ENCODE peak calls at places on chromosomes 7 and 10, in five cellular contexts. One of them, this sample, is unnamed.

GRCh38 chr10:629186-629998 is 60.1 kb downstream of the DIP2C start:
- DNase-seq in K562: no peak
- DNase-seq in HepG2: no peak
- DNase-seq in GM12878: no peak
- DNase-seq in A549: no peak
- DNase-seq in this sample: peak; percentile 30

GRCh38 chr10:8042032-8042863 is 12.2 kb upstream of the GATA3 start:
- DNase-seq in HepG2: no peak
- DNase-seq in GM12878: no peak
- DNase-seq in K562: no peak
- DNase-seq in A549: no peak
- DNase-seq in this sample: no peak

GRCh38 chr7:33067921-33068320 is 5.3 kb upstream of the NT5C3A start:
- DNase-seq in GM12878: no peak
- DNase-seq in A549: no peak
- DNase-seq in K562: no peak
- DNase-seq in HepG2: no peak
- DNase-seq in this sample: no peak

GRCh38 chr7:101934618-101935017 is 117.2 kb downstream of the CUX1 start:
- DNase-seq in A549: no peak
- DNase-seq in HepG2: no peak
- DNase-seq in GM12878: no peak
- DNase-seq in K562: no peak
- DNase-seq in this sample: no peak

GRCh38 chr10:48511855-48512191 is 93.0 kb downstream of the ARHGAP22 start:
- DNase-seq in K562: no peak
- DNase-seq in A549: no peak
- DNase-seq in GM12878: no peak
- DNase-seq in HepG2: no peak
- DNase-seq in this sample: peak; percentile 74

GRCh38 chr10:27506280-27506679 is 2.2 kb downstream of the RAB18 start:
- DNase-seq in HepG2: no peak
- DNase-seq in GM12878: no peak
- DNase-seq in K562: no peak
- DNase-seq in A549: no peak
- DNase-seq in this sample: peak; percentile 4

GRCh38 chr10:70357447-70358035 is 24.9 kb downstream of the LRRC20 start:
- DNase-seq in GM12878: no peak
- DNase-seq in HepG2: no peak
- DNase-seq in K562: no peak
- DNase-seq in A549: no peak
- DNase-seq in this sample: peak; percentile 38

GRCh38 chr10:971150-971542 is 17.1 kb upstream of the GTPBP4 start:
- DNase-seq in K562: no peak
- DNase-seq in HepG2: no peak
- DNase-seq in A549: no peak
- DNase-seq in GM12878: no peak
- DNase-seq in this sample: peak; percentile 75

GRCh38 chr10:114694062-114694461 is 36.0 kb upstream of the ABLIM1 start:
- DNase-seq in A549: no peak
- DNase-seq in HepG2: no peak
- DNase-seq in GM12878: no peak
- DNase-seq in K562: no peak
- DNase-seq in this sample: no peak

GRCh38 chr10:35041502-35041879 is 48.6 kb downstream of the CUL2 start:
- DNase-seq in K562: no peak
- DNase-seq in GM12878: no peak
- DNase-seq in HepG2: no peak
- DNase-seq in A549: no peak
- DNase-seq in this sample: peak; percentile 58

GRCh38 chr10:47364366-47364765 is 16.2 kb downstream of the RBP3 start:
- DNase-seq in GM12878: no peak
- DNase-seq in A549: no peak
- DNase-seq in HepG2: no peak
- DNase-seq in K562: no peak
- DNase-seq in this sample: no peak

GRCh38 chr7:25009271-25009670 is 29.3 kb upstream of the OSBPL3 start:
- DNase-seq in K562: no peak
- DNase-seq in A549: peak; percentile 36
- DNase-seq in HepG2: no peak
- DNase-seq in GM12878: no peak
- DNase-seq in this sample: peak; percentile 12

GRCh38 chr7:25012254-25012653 is 32.3 kb upstream of the OSBPL3 start:
- DNase-seq in A549: no peak
- DNase-seq in K562: no peak
- DNase-seq in HepG2: no peak
- DNase-seq in GM12878: no peak
- DNase-seq in this sample: no peak

DNA sequence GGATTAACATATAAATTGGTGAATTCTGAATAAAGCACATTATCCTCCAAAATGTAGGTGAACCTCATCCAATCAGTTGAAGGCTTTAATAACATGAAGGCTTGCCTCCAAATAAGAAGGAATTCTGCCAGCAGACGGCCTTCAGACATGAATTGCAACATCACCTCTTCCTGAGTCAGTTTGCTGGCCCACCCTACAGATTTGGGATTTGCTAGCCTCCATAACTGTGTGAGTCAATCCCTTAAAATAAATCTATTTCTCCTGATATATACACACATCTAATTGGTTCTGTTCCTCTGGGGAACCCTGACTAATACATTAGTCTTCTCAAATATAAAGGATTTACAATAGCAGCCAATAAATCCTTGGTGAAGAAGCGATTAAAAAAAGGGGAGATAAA is 34.8 kb upstream of the OSBPL3 start:
- DNase-seq in K562: no peak
- DNase-seq in GM12878: no peak
- DNase-seq in A549: peak; percentile 16
- DNase-seq in HepG2: no peak
- DNase-seq in this sample: no peak
- TF ChIP-seq MYC in K562: no peak
- TF ChIP-seq MYC in GM12878: no peak
- TF ChIP-seq MYC in A549: no peak
- TF ChIP-seq MYC in HepG2: no peak
- TF ChIP-seq MYC in this sample: no peak

GRCh38 chr7:8149222-8149621 is 112.7 kb downstream of the ICA1 start:
- DNase-seq in HepG2: no peak
- DNase-seq in K562: no peak
- DNase-seq in GM12878: no peak
- DNase-seq in A549: no peak
- DNase-seq in this sample: peak; percentile 48
- TF ChIP-seq MYC in HepG2: no peak
- TF ChIP-seq MYC in K562: no peak
- TF ChIP-seq MYC in GM12878: no peak
- TF ChIP-seq MYC in A549: no peak
- TF ChIP-seq MYC in this sample: no peak

GRCh38 chr10:82267465-82267864 is 392.5 kb downstream of the NRG3 start:
- DNase-seq in K562: no peak
- DNase-seq in A549: no peak
- DNase-seq in GM12878: no peak
- DNase-seq in HepG2: no peak
- DNase-seq in this sample: no peak
- TF ChIP-seq MYC in K562: no peak
- TF ChIP-seq MYC in A549: no peak
- TF ChIP-seq MYC in GM12878: no peak
- TF ChIP-seq MYC in HepG2: no peak
- TF ChIP-seq MYC in this sample: no peak

GRCh38 chr7:150341263-150342118 is at the start of gene RARRES2:
- DNase-seq in GM12878: no peak
- DNase-seq in K562: no peak
- DNase-seq in HepG2: peak; percentile 49
- DNase-seq in A549: no peak
- DNase-seq in this sample: no peak
- TF ChIP-seq MYC in GM12878: no peak
- TF ChIP-seq MYC in K562: no peak
- TF ChIP-seq MYC in HepG2: peak; percentile 1
- TF ChIP-seq MYC in A549: no peak
- TF ChIP-seq MYC in this sample: no peak

GRCh38 chr10:132891994-132892393 is 50.4 kb downstream of the CFAP46 start:
- DNase-seq in HepG2: no peak
- DNase-seq in GM12878: no peak
- DNase-seq in A549: no peak
- DNase-seq in K562: no peak
- DNase-seq in this sample: no peak
- TF ChIP-seq MYC in HepG2: no peak
- TF ChIP-seq MYC in GM12878: no peak
- TF ChIP-seq MYC in A549: no peak
- TF ChIP-seq MYC in K562: no peak
- TF ChIP-seq MYC in this sample: no peak

DNA sequence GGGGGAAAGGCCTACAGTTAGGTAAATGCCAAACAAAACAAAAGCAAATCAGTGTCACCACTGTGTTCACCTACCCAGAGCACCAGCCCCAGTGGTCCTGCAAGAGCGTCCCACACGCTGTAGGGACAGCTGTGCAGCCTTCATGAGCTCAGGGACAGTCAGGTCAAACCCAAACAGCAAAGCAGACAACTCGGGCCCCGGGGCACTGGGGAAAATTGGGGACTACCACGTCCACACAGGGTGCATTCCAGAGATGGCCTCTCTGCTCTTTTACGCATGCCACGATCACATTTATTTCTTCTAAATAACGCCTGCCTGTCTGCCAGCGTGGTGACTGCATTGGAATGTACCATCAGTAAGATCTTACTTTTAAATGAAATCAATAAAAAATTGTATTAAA is 21.7 kb downstream of the EBF3 start:
- DNase-seq in A549: no peak
- DNase-seq in HepG2: no peak
- DNase-seq in GM12878: no peak
- DNase-seq in K562: no peak
- DNase-seq in this sample: no peak
- TF ChIP-seq MYC in A549: no peak
- TF ChIP-seq MYC in HepG2: no peak
- TF ChIP-seq MYC in GM12878: no peak
- TF ChIP-seq MYC in K562: no peak
- TF ChIP-seq MYC in this sample: no peak

DNA sequence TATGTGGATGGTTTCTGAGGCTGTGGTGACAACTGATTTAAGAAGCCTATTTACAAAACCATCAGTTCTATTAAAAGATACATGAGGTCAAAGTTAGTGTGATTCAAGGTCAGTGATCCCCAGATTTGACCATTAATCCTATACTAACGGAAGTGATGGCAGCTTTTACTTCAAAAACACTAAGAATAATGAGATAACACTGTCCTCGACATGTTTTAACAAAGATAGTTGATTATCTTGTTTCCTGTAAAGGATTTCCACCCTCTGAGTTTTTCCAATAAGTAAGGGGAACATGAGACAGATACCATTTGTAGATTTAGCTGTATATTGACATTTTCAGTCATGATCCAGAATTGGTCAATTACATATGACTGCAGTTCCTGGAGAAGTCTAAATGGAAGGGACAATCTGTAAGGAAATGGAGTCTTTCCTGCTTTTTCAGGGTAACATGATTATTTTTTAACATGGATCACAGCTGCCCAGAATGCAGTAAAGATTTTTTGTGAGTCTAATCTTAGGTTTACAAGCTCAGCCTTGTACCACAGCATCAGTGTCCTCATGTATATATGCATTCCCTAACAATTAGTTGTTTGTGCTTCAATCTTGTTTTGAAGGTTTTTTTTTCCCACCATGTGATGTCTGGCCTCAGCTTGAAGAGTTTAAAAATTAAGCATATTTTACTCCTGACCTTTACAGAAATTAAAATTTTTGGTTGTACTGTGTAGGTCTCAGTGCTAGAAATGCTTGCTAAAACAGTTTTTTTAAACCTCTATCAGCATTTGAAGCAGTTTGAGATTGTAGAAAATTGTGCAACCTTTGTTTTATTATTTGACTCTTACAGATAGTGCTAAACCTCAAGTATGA is 188.1 kb downstream of the PPP1R9A start:
- DNase-seq in GM12878: no peak
- DNase-seq in HepG2: no peak
- DNase-seq in K562: no peak
- DNase-seq in A549: no peak
- DNase-seq in this sample: no peak
- TF ChIP-seq MYC in GM12878: no peak
- TF ChIP-seq MYC in HepG2: no peak
- TF ChIP-seq MYC in K562: no peak
- TF ChIP-seq MYC in A549: no peak
- TF ChIP-seq MYC in this sample: no peak